ENCODE peak calls at places on chromosomes 13 and 19, in four cellular contexts. One of them, this sample, is unnamed. For H3K4me1 and H3K36me3, the result is how much of the 10 kb centered on the place peaks cover.

GRCh38 chr13:44276061-44276460 is 97.6 kb upstream of the SERP2 start:
- DNase-seq in HCT116: no peak
- DNase-seq in heart right ventricle: no peak
- DNase-seq in CD4-positive, CD25-positive, alpha-beta regulatory T cell: no peak
- DNase-seq in this sample: no peak

GRCh38 chr19:13846533-13847032 is 30.4 kb upstream of the NANOS3 start:
- DNase-seq in HCT116: peak
- DNase-seq in heart right ventricle: peak
- DNase-seq in CD4-positive, CD25-positive, alpha-beta regulatory T cell: peak
- DNase-seq in this sample: peak

GRCh38 chr19:27765397-27765796 is 1447.6 kb downstream of the UQCRFS1 start:
- DNase-seq in HCT116: no peak
- DNase-seq in heart right ventricle: no peak
- DNase-seq in CD4-positive, CD25-positive, alpha-beta regulatory T cell: no peak
- DNase-seq in this sample: peak

GRCh38 chr19:55116232-55117062 is 990 bp downstream of the PPP1R12C start:
- DNase-seq in HCT116: no peak
- DNase-seq in heart right ventricle: peak
- DNase-seq in CD4-positive, CD25-positive, alpha-beta regulatory T cell: peak
- DNase-seq in this sample: no peak

GRCh38 chr19:6062274-6062673 is 48.0 kb downstream of the RFX2 start:
- DNase-seq in HCT116: no peak
- DNase-seq in heart right ventricle: no peak
- DNase-seq in CD4-positive, CD25-positive, alpha-beta regulatory T cell: no peak
- DNase-seq in this sample: no peak

GRCh38 chr19:36363845-36364244 is 15.2 kb downstream of the ZFP14 start:
- DNase-seq in HCT116: no peak
- DNase-seq in heart right ventricle: no peak
- DNase-seq in CD4-positive, CD25-positive, alpha-beta regulatory T cell: no peak
- DNase-seq in this sample: no peak

GRCh38 chr19:42324655-42325307 is 654 bp upstream of the MEGF8 start:
- DNase-seq in HCT116: no peak
- DNase-seq in heart right ventricle: no peak
- DNase-seq in CD4-positive, CD25-positive, alpha-beta regulatory T cell: no peak
- DNase-seq in this sample: no peak

GRCh38 chr19:7833225-7834156 is 3.5 kb downstream of the EVI5L start:
- DNase-seq in HCT116: peak
- DNase-seq in heart right ventricle: peak
- DNase-seq in CD4-positive, CD25-positive, alpha-beta regulatory T cell: no peak
- DNase-seq in this sample: peak

GRCh38 chr19:10231624-10232228 is 595 bp upstream of the S1PR2 start:
- DNase-seq in HCT116: no peak
- DNase-seq in heart right ventricle: no peak
- DNase-seq in CD4-positive, CD25-positive, alpha-beta regulatory T cell: no peak
- DNase-seq in this sample: no peak

GRCh38 chr19:20153281-20153680 is 13.7 kb upstream of the ZNF486 start:
- DNase-seq in HCT116: no peak
- DNase-seq in heart right ventricle: no peak
- DNase-seq in CD4-positive, CD25-positive, alpha-beta regulatory T cell: no peak
- DNase-seq in this sample: no peak

GRCh38 chr19:5246554-5247155 is 94.0 kb downstream of the PTPRS start:
- DNase-seq in HCT116: no peak
- DNase-seq in heart right ventricle: no peak
- DNase-seq in CD4-positive, CD25-positive, alpha-beta regulatory T cell: no peak
- DNase-seq in this sample: no peak

GRCh38 chr13:114077938-114078335 is 54.5 kb downstream of the RASA3 start:
- DNase-seq in HCT116: no peak
- DNase-seq in heart right ventricle: no peak
- DNase-seq in CD4-positive, CD25-positive, alpha-beta regulatory T cell: no peak
- DNase-seq in this sample: peak

GRCh38 chr19:8088752-8089663 is 36.4 kb downstream of the CCL25 start:
- DNase-seq in HCT116: no peak
- DNase-seq in heart right ventricle: no peak
- DNase-seq in CD4-positive, CD25-positive, alpha-beta regulatory T cell: no peak
- DNase-seq in this sample: no peak

GRCh38 chr13:21675095-21676007 is 4.5 kb downstream of the FGF9 start:
- DNase-seq in HCT116: no peak
- DNase-seq in heart right ventricle: peak
- DNase-seq in CD4-positive, CD25-positive, alpha-beta regulatory T cell: peak
- DNase-seq in this sample: no peak

GRCh38 chr19:35446194-35446593 is 1.9 kb upstream of the FFAR2 start:
- DNase-seq in HCT116: no peak
- DNase-seq in heart right ventricle: no peak
- DNase-seq in CD4-positive, CD25-positive, alpha-beta regulatory T cell: no peak
- DNase-seq in this sample: no peak

GRCh38 chr19:53389591-53390377 is 5.2 kb upstream of the ZNF765 start:
- DNase-seq in HCT116: no peak
- DNase-seq in heart right ventricle: no peak
- DNase-seq in CD4-positive, CD25-positive, alpha-beta regulatory T cell: no peak
- DNase-seq in this sample: no peak

GRCh38 chr19:16435238-16435911 is 36.4 kb downstream of the EPS15L1 start:
- DNase-seq in HCT116: no peak
- DNase-seq in heart right ventricle: no peak
- DNase-seq in CD4-positive, CD25-positive, alpha-beta regulatory T cell: no peak
- DNase-seq in this sample: peak

GRCh38 chr19:42831221-42832019 is 48.1 kb downstream of the PSG1 start:
- DNase-seq in HCT116: peak
- DNase-seq in heart right ventricle: no peak
- DNase-seq in CD4-positive, CD25-positive, alpha-beta regulatory T cell: no peak
- DNase-seq in this sample: no peak

GRCh38 chr13:107834717-107835116 is 380.6 kb downstream of the LIG4 start:
- DNase-seq in HCT116: no peak
- DNase-seq in heart right ventricle: no peak
- DNase-seq in CD4-positive, CD25-positive, alpha-beta regulatory T cell: no peak
- DNase-seq in this sample: no peak

GRCh38 chr13:75636339-75637095 is 387 bp downstream of the LMO7 start:
- DNase-seq in HCT116: no peak
- DNase-seq in heart right ventricle: peak
- DNase-seq in CD4-positive, CD25-positive, alpha-beta regulatory T cell: peak
- DNase-seq in this sample: no peak

GRCh38 chr19:45117167-45117594 is 24.2 kb downstream of the PPP1R37 start:
- DNase-seq in HCT116: no peak
- DNase-seq in heart right ventricle: no peak
- DNase-seq in CD4-positive, CD25-positive, alpha-beta regulatory T cell: peak
- DNase-seq in this sample: no peak

GRCh38 chr19:17020823-17021222 is 5.8 kb downstream of the CPAMD8 start:
- DNase-seq in HCT116: peak
- DNase-seq in heart right ventricle: no peak
- DNase-seq in CD4-positive, CD25-positive, alpha-beta regulatory T cell: no peak
- DNase-seq in this sample: no peak

GRCh38 chr19:33736158-33736557 is 60.5 kb upstream of the KCTD15 start:
- DNase-seq in HCT116: no peak
- DNase-seq in heart right ventricle: no peak
- DNase-seq in CD4-positive, CD25-positive, alpha-beta regulatory T cell: no peak
- DNase-seq in this sample: no peak

GRCh38 chr13:44810067-44810840 is 179.0 kb downstream of the NUFIP1 start:
- DNase-seq in HCT116: no peak
- DNase-seq in heart right ventricle: no peak
- DNase-seq in CD4-positive, CD25-positive, alpha-beta regulatory T cell: no peak
- DNase-seq in this sample: peak

GRCh38 chr19:44776402-44777096 is 1.1 kb upstream of the CBLC start:
- DNase-seq in HCT116: peak
- DNase-seq in heart right ventricle: no peak
- DNase-seq in CD4-positive, CD25-positive, alpha-beta regulatory T cell: no peak
- DNase-seq in this sample: no peak

GRCh38 chr13:65112123-65113075 is 2117.7 kb downstream of the PCDH9 start:
- DNase-seq in HCT116: no peak
- DNase-seq in heart right ventricle: no peak
- DNase-seq in CD4-positive, CD25-positive, alpha-beta regulatory T cell: no peak
- DNase-seq in this sample: no peak

GRCh38 chr13:65456150-65456912 is 1773.8 kb downstream of the PCDH9 start:
- DNase-seq in HCT116: no peak
- DNase-seq in heart right ventricle: no peak
- DNase-seq in CD4-positive, CD25-positive, alpha-beta regulatory T cell: no peak
- DNase-seq in this sample: no peak

GRCh38 chr13:23949200-23949599 is 51.9 kb upstream of the C1QTNF9B start:
- DNase-seq in HCT116: no peak
- DNase-seq in heart right ventricle: no peak
- DNase-seq in CD4-positive, CD25-positive, alpha-beta regulatory T cell: no peak
- DNase-seq in this sample: no peak

GRCh38 chr19:36489920-36490415 is 607 bp upstream of the ZNF566 start:
- DNase-seq in HCT116: no peak
- DNase-seq in heart right ventricle: peak
- DNase-seq in CD4-positive, CD25-positive, alpha-beta regulatory T cell: peak
- DNase-seq in this sample: no peak

GRCh38 chr19:48258350-48258749 is 2.6 kb upstream of the CARD8 start:
- DNase-seq in HCT116: no peak
- DNase-seq in heart right ventricle: no peak
- DNase-seq in CD4-positive, CD25-positive, alpha-beta regulatory T cell: peak
- DNase-seq in this sample: no peak

GRCh38 chr19:11227201-11227886 is 12.1 kb upstream of the ANGPTL8 start:
- DNase-seq in HCT116: peak
- DNase-seq in heart right ventricle: no peak
- DNase-seq in CD4-positive, CD25-positive, alpha-beta regulatory T cell: no peak
- DNase-seq in this sample: no peak

GRCh38 chr19:45638930-45639729 is at the start of gene EML2:
- DNase-seq in HCT116: no peak
- DNase-seq in heart right ventricle: peak
- DNase-seq in CD4-positive, CD25-positive, alpha-beta regulatory T cell: peak
- DNase-seq in this sample: peak

GRCh38 chr19:19464339-19465098 is 50.8 kb downstream of the TSSK6 start:
- DNase-seq in HCT116: no peak
- DNase-seq in heart right ventricle: no peak
- DNase-seq in CD4-positive, CD25-positive, alpha-beta regulatory T cell: no peak
- DNase-seq in this sample: no peak

GRCh38 chr13:23778879-23779278 is 110.3 kb downstream of the MIPEP start:
- DNase-seq in HCT116: no peak
- DNase-seq in heart right ventricle: no peak
- DNase-seq in CD4-positive, CD25-positive, alpha-beta regulatory T cell: no peak
- DNase-seq in this sample: no peak

GRCh38 chr13:34357435-34358232 is 539.7 kb downstream of the RFC3 start:
- DNase-seq in HCT116: no peak
- DNase-seq in heart right ventricle: no peak
- DNase-seq in CD4-positive, CD25-positive, alpha-beta regulatory T cell: no peak
- DNase-seq in this sample: no peak

GRCh38 chr19:55467236-55468053 is 2.9 kb upstream of the C19orf85 start:
- DNase-seq in HCT116: no peak
- DNase-seq in heart right ventricle: peak
- DNase-seq in CD4-positive, CD25-positive, alpha-beta regulatory T cell: peak
- DNase-seq in this sample: peak

GRCh38 chr13:24680258-24680920 is at the start of gene ATP12A:
- DNase-seq in HCT116: no peak
- DNase-seq in heart right ventricle: no peak
- DNase-seq in CD4-positive, CD25-positive, alpha-beta regulatory T cell: no peak
- DNase-seq in this sample: no peak

GRCh38 chr19:16773939-16774338 is 54.3 kb downstream of the NWD1 start:
- DNase-seq in HCT116: no peak
- DNase-seq in heart right ventricle: no peak
- DNase-seq in CD4-positive, CD25-positive, alpha-beta regulatory T cell: no peak
- DNase-seq in this sample: no peak

DNA sequence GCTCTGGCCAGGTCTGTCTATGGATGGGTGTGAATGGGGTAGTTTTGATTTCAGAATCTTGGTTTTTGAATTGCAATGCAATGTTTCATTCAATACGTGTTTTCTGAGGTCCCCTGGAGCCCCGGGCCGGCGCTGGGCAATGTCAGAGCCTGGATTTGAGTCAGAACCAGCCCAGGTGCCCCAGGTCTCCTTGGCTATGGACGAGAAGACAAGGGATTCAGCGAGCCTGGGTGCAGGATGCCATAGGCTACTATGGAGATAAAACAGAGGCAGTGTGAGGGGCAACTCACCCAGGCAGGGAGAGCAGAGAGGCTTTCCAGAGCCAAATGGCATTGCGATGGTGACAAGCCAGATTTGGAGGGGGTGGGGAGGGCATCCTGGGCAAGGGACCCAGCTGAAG is 1.2 kb upstream of the RPL13A start:
- DNase-seq in HCT116: no peak
- DNase-seq in heart right ventricle: no peak
- DNase-seq in CD4-positive, CD25-positive, alpha-beta regulatory T cell: no peak
- DNase-seq in this sample: no peak
- H3K27ac ChIP-seq in HCT116: peak
- H3K27ac ChIP-seq in heart right ventricle: no peak
- H3K27ac ChIP-seq in CD4-positive, CD25-positive, alpha-beta regulatory T cell: no peak
- H3K27ac ChIP-seq in this sample: no peak

GRCh38 chr13:30865131-30866009 is 40.7 kb upstream of the MEDAG start:
- DNase-seq in HCT116: peak
- DNase-seq in heart right ventricle: peak
- DNase-seq in CD4-positive, CD25-positive, alpha-beta regulatory T cell: peak
- DNase-seq in this sample: peak
- H3K4me1 ChIP-seq in HCT116: under half
- H3K4me1 ChIP-seq in heart right ventricle: under half
- H3K4me1 ChIP-seq in CD4-positive, CD25-positive, alpha-beta regulatory T cell: under half
- H3K4me1 ChIP-seq in this sample: half or more

GRCh38 chr19:24055548-24055947 is 31.4 kb upstream of the ZNF254 start:
- DNase-seq in HCT116: no peak
- DNase-seq in heart right ventricle: no peak
- DNase-seq in CD4-positive, CD25-positive, alpha-beta regulatory T cell: no peak
- DNase-seq in this sample: no peak

GRCh38 chr19:24051516-24051915 is 35.5 kb upstream of the ZNF254 start:
- DNase-seq in HCT116: no peak
- DNase-seq in heart right ventricle: no peak
- DNase-seq in CD4-positive, CD25-positive, alpha-beta regulatory T cell: no peak
- DNase-seq in this sample: no peak

GRCh38 chr19:24054044-24054935 is 32.7 kb upstream of the ZNF254 start:
- DNase-seq in HCT116: peak
- DNase-seq in heart right ventricle: no peak
- DNase-seq in CD4-positive, CD25-positive, alpha-beta regulatory T cell: no peak
- DNase-seq in this sample: no peak

GRCh38 chr19:24053601-24054000 is 33.4 kb upstream of the ZNF254 start:
- DNase-seq in HCT116: no peak
- DNase-seq in heart right ventricle: no peak
- DNase-seq in CD4-positive, CD25-positive, alpha-beta regulatory T cell: no peak
- DNase-seq in this sample: no peak

DNA sequence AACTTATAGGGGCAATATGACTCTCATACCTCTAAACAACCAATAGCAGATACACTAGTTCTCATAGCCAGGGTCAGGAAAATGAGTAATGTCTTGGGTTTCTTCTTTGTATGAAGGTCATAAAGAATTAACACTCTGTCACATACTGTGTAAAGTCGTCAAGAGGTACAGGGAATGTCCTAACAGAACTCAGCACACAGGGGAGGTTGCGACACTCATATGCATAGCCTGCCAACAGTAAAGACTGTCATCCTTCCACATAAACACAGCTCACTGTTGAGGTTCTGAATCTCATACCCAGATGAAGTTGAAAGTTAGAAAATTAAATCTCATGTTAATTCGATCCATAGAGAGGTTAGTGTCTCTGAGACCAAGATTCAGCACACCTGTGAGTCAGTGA is 34.2 kb upstream of the ZNF254 start:
- DNase-seq in HCT116: no peak
- DNase-seq in heart right ventricle: no peak
- DNase-seq in CD4-positive, CD25-positive, alpha-beta regulatory T cell: no peak
- DNase-seq in this sample: no peak
- H3K36me3 ChIP-seq in HCT116: under half
- H3K36me3 ChIP-seq in heart right ventricle: half or more
- H3K36me3 ChIP-seq in CD4-positive, CD25-positive, alpha-beta regulatory T cell: half or more
- H3K36me3 ChIP-seq in this sample: under half

DNA sequence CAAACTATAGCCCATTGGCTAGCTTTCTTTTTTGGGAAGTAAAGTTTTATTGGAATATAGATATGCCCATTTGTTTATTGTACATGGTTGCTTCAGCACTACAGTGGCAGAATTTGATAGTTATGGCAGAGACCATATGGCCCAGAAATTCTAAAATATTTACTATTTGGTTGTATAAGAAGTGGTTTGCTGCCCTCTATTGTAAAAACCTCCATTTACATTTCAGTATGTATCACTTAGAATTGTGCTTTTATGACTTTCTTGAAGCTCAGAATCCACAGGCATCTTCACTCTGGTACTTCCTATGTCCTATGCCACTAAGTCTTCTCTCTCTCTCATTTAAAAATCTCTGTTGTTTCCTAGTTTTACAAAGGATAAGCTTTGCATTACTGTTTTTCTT is 37.7 kb downstream of the DLEU7 start:
- DNase-seq in HCT116: peak
- DNase-seq in heart right ventricle: no peak
- DNase-seq in CD4-positive, CD25-positive, alpha-beta regulatory T cell: no peak
- DNase-seq in this sample: no peak
- H3K27ac ChIP-seq in HCT116: no peak
- H3K27ac ChIP-seq in heart right ventricle: no peak
- H3K27ac ChIP-seq in CD4-positive, CD25-positive, alpha-beta regulatory T cell: no peak
- H3K27ac ChIP-seq in this sample: no peak

This sample was measured in tibial nerve.